ENCODE peak calls at places on chromosomes 7 and 10, in seven cellular contexts. F, Z, V, U, X, K and H are unnamed samples.
A peak's percentile ranks its signal among the peaks of the same experiment; 100 is the strongest.

GRCh38 chr10:71742301-71743098 is 22.9 kb upstream of the C10orf105 start:
- DNase-seq in K (no peak), U (no peak), Z (no peak), F (no peak), X (no peak), V (no peak), H (no peak)

GRCh38 chr7:105885386-105886111 is 9.2 kb upstream of the ATXN7L1 start:
- DNase-seq in U (peak; percentile 33), Z (no peak), K (peak; percentile 19), X (no peak), V (no peak), F (no peak), H (no peak)

GRCh38 chr7:20797174-20798080 is 10.7 kb upstream of the SP8 start:
- DNase-seq in V (no peak), K (no peak), X (no peak), F (no peak), U (no peak), Z (no peak), H (no peak)

GRCh38 chr10:97454330-97455036 is 8.5 kb downstream of the ZDHHC16 start:
- DNase-seq in V (no peak), X (no peak), F (peak; percentile 62), U (no peak), K (peak; percentile 62), Z (no peak), H (no peak)

GRCh38 chr10:129241461-129241860 is 225.6 kb upstream of the MGMT start:
- DNase-seq in X (no peak), K (no peak), U (no peak), F (no peak), Z (no peak), V (no peak), H (no peak)

GRCh38 chr10:127405221-127405620 is 143.9 kb upstream of the NPS start:
- DNase-seq in Z (no peak), V (no peak), X (no peak), F (no peak), K (peak; percentile 63), U (no peak), H (peak; percentile 62)

GRCh38 chr10:87961314-87961713 is 97.9 kb downstream of the PTEN start:
- DNase-seq in U (no peak), X (no peak), K (peak; percentile 49), F (no peak), Z (no peak), V (no peak), H (peak; percentile 54)

GRCh38 chr7:4661871-4662270 is 20.2 kb upstream of the FOXK1 start:
- DNase-seq in F (no peak), X (no peak), K (peak; percentile 60), V (no peak), Z (no peak), U (no peak), H (no peak)

GRCh38 chr10:5498791-5499492 is 428 bp downstream of the CALML5 start:
- DNase-seq in X (no peak), U (no peak), K (no peak), Z (peak; percentile 48), V (no peak), F (no peak), H (no peak)

GRCh38 chr10:95478935-95479334 is 82.2 kb downstream of the SORBS1 start:
- DNase-seq in U (peak; percentile 55), F (no peak), V (peak; percentile 53), K (peak; percentile 39), X (no peak), Z (peak; percentile 56), H (no peak)

GRCh38 chr10:68251625-68252275 is 19.8 kb upstream of the ATOH7 start:
- DNase-seq in Z (no peak), X (no peak), K (no peak), V (no peak), F (no peak), U (no peak), H (no peak)

GRCh38 chr10:132980426-132981172 is 38.2 kb upstream of the CFAP46 start:
- DNase-seq in V (no peak), U (no peak), K (no peak), F (no peak), Z (peak; percentile 32), X (no peak), H (no peak)

GRCh38 chr7:106124176-106124575 is 12.1 kb upstream of the SYPL1 start:
- DNase-seq in V (peak; percentile 55), Z (no peak), X (no peak), F (no peak), K (peak; percentile 59), U (no peak), H (no peak)

GRCh38 chr10:89274928-89275327 is 23.4 kb upstream of the LIPA start:
- DNase-seq in V (no peak), F (no peak), K (no peak), Z (no peak), U (no peak), X (no peak), H (peak; percentile 58)

GRCh38 chr10:133420579-133420978 is 3.8 kb downstream of the SPRN start:
- DNase-seq in V (no peak), X (no peak), F (no peak), U (no peak), K (no peak), Z (no peak), H (no peak)

GRCh38 chr7:116252249-116252648 is 41.9 kb downstream of the TES start:
- DNase-seq in X (no peak), Z (no peak), F (no peak), U (no peak), K (no peak), V (no peak), H (no peak)

GRCh38 chr10:93595378-93596288 is 5.4 kb downstream of the RBP4 start:
- DNase-seq in X (no peak), F (no peak), Z (no peak), U (no peak), K (no peak), V (no peak), H (no peak)

GRCh38 chr10:34139559-34139958 is 675.5 kb downstream of the PARD3 start:
- DNase-seq in V (no peak), X (no peak), Z (no peak), K (peak; percentile 52), U (no peak), F (no peak), H (peak; percentile 72)

GRCh38 chr10:24643679-24644209 is 79.9 kb downstream of the ARHGAP21 start:
- DNase-seq in U (no peak), Z (no peak), F (no peak), K (no peak), V (no peak), X (no peak), H (no peak)

GRCh38 chr7:150737265-150738055 is at the start of gene GIMAP5:
- DNase-seq in K (no peak), F (no peak), V (no peak), Z (peak; percentile 53), X (no peak), U (no peak), H (no peak)

GRCh38 chr7:130008941-130009847 is 42.0 kb downstream of the ZC3HC1 start:
- DNase-seq in X (no peak), Z (no peak), F (peak; percentile 58), U (no peak), V (peak; percentile 31), K (peak; percentile 36), H (peak; percentile 6)

GRCh38 chr7:121440857-121441503 is 44.9 kb upstream of the FAM3C start:
- DNase-seq in K (no peak), Z (peak; percentile 50), U (no peak), X (no peak), V (no peak), F (no peak), H (no peak)

GRCh38 chr7:140691368-140692045 is 5.0 kb upstream of the NDUFB2 start:
- DNase-seq in K (no peak), X (no peak), F (no peak), U (no peak), Z (no peak), V (no peak), H (no peak)
- TF ChIP-seq CTCF in K (no peak), X (peak; percentile 50), F (no peak), U (no peak), Z (no peak), V (no peak), H (no peak)

GRCh38 chr10:123993534-123994416 is 99.6 kb downstream of the CHST15 start:
- DNase-seq in U (no peak), Z (peak; percentile 46), X (no peak), V (no peak), K (no peak), F (peak; percentile 28), H (no peak)
- H3K4me3 ChIP-seq in U (no peak overlapping the region), Z (no peak overlapping the region), X (no peak overlapping the region), V (no peak overlapping the region), K (no peak overlapping the region), F (no peak overlapping the region), H (no peak overlapping the region)

GRCh38 chr7:39746162-39746782 is 122.9 kb downstream of the RALA start:
- DNase-seq in U (peak; percentile 77), X (peak; percentile 68), K (peak; percentile 88), F (peak; percentile 70), V (peak; percentile 81), Z (peak; percentile 81), H (peak; percentile 74)

GRCh38 chr7:39744620-39745019 is 121.2 kb downstream of the RALA start:
- DNase-seq in V (no peak), X (no peak), Z (no peak), U (no peak), K (no peak), F (no peak), H (no peak)

GRCh38 chr7:39745320-39745719 is 121.9 kb downstream of the RALA start:
- DNase-seq in X (no peak), V (no peak), K (no peak), Z (no peak), U (no peak), F (no peak), H (no peak)

DNA sequence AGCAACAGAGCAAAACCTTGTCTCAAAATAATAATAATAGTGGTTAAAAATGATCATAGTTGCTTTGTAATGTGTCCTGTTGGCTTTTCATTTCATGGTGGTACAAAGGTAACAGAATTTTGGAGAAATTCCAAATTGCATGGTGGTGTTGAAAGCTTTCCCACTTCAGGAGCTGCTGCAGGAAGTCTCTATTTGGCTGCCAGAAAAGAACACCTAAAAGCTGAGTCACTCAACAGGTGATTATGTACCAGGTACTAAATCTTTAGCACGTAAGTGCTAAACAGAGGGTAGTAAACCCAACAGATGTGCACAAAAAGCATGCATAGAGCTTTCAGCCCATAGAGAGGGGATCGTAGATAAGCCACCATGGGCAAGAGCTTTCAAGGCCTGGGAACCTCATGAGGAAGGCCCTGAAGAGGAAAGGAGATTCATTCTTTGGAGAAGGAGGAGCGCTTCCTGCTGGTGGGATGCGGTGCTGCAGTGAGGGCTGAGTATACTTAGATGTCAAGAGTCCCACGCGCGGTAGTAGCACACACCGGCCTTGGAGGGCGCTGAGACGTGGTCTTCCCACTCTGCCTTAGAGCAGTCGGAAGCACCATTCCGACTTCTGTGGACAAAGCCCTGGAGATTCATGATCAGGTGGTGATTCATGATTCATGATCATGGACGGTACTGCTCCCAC is 118.7 kb downstream of the RALA start:
- DNase-seq in F (no peak), Z (no peak), V (no peak), X (peak; percentile 84), K (peak; percentile 31), U (no peak), H (peak; percentile 70)
- TF ChIP-seq CTCF in F (peak; percentile 21), Z (peak; percentile 36), V (no peak), X (peak; percentile 100), K (peak; percentile 37), U (no peak), H (peak; percentile 91)

DNA sequence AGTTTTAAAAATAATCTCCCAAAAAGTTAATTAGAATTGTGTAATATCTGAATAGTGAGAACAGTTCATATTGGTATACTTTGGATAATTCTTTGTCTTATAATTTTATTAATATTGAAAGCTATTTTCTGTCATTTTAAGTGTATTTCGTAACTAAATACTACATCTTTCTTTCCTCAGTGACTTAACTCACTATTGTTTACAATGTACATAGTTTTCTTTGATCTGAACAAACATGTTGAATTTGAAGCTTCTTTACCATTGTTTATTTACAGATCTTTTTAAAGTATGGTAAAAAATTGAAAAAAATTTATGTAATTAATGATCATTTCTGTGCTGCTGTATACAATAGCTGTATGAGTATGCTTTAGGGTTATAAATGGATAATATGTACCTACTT is 5.1 kb downstream of the PDCD4 start:
- DNase-seq in F (no peak), Z (no peak), K (no peak), X (no peak), U (no peak), V (no peak), H (no peak)
- H3K4me3 ChIP-seq in F (no peak overlapping the region), Z (no peak overlapping the region), K (no peak overlapping the region), X (no peak overlapping the region), U (no peak overlapping the region), V (no peak overlapping the region), H (no peak overlapping the region)